ENCODE peak calls at places on chromosome 2, in four cellular contexts. D is hepatocyte, J is HL-60, M is psoas muscle. B is an unnamed sample.

GRCh38 chr2:204078003-204078698 is 141.6 kb downstream of the ICOS start:
- DNase-seq in D (no peak), J (no peak), M (no peak), B (no peak)

GRCh38 chr2:12929806-12930205 is 213.1 kb downstream of the TRIB2 start:
- DNase-seq in D (no peak), J (no peak), M (no peak), B (no peak)

GRCh38 chr2:136141510-136142154 is 23.7 kb upstream of the CXCR4 start:
- DNase-seq in D (peak), J (peak), M (no peak), B (no peak)

GRCh38 chr2:149375801-149376349 is 45.5 kb downstream of the LYPD6 start:
- DNase-seq in D (no peak), J (no peak), M (no peak), B (no peak)

GRCh38 chr2:77521931-77522470 is at the start of gene LRRTM4:
- DNase-seq in D (peak), J (no peak), M (no peak), B (peak)

GRCh38 chr2:241816431-241817121 is 7.6 kb downstream of the NEU4 start:
- DNase-seq in D (no peak), J (no peak), M (peak), B (no peak)

GRCh38 chr2:120314656-120315366 is 31.1 kb upstream of the INHBB start:
- DNase-seq in D (no peak), J (no peak), M (no peak), B (no peak)

GRCh38 chr2:105470979-105471378 is 72.1 kb upstream of the FHL2 start:
- DNase-seq in D (no peak), J (no peak), M (no peak), B (no peak)

GRCh38 chr2:101012706-101013181 is 10.7 kb downstream of the RPL31 start:
- DNase-seq in D (peak), J (no peak), M (no peak), B (no peak)

GRCh38 chr2:158786897-158787296 is 8.2 kb upstream of the DAPL1 start:
- DNase-seq in D (no peak), J (no peak), M (no peak), B (no peak)

GRCh38 chr2:227234432-227234831 is 70.0 kb downstream of the COL4A3 start:
- DNase-seq in D (no peak), J (no peak), M (no peak), B (no peak)

GRCh38 chr2:212831671-212832199 is 293.1 kb upstream of the ERBB4 start:
- DNase-seq in D (no peak), J (no peak), M (no peak), B (no peak)

GRCh38 chr2:170224692-170225091 is 46.7 kb downstream of the MYO3B start:
- DNase-seq in D (peak), J (no peak), M (no peak), B (no peak)

GRCh38 chr2:201149064-201149820 is 33.3 kb downstream of the CFLAR start:
- DNase-seq in D (peak), J (no peak), M (no peak), B (no peak)

GRCh38 chr2:46179037-46179621 is 118.1 kb upstream of the EPAS1 start:
- DNase-seq in D (peak), J (no peak), M (peak), B (no peak)

GRCh38 chr2:105237045-105237765 is 4.3 kb upstream of the GPR45 start:
- DNase-seq in D (no peak), J (no peak), M (no peak), B (no peak)

GRCh38 chr2:238942080-238942761 is 94.3 kb downstream of the TWIST2 start:
- DNase-seq in D (peak), J (no peak), M (no peak), B (no peak)

GRCh38 chr2:200212862-200213425 is 93.5 kb upstream of the SPATS2L start:
- DNase-seq in D (no peak), J (no peak), M (no peak), B (no peak)

GRCh38 chr2:232697059-232697806 is at the start of gene GIGYF2:
- DNase-seq in D (peak), J (peak), M (peak), B (peak)

GRCh38 chr2:232698552-232699091 is 1.5 kb downstream of the GIGYF2 start:
- DNase-seq in D (no peak), J (no peak), M (no peak), B (no peak)

GRCh38 chr2:232697807-232698110 is 628 bp downstream of the GIGYF2 start:
- DNase-seq in D (no peak), J (no peak), M (no peak), B (no peak)

GRCh38 chr2:232700154-232700553 is 3.0 kb downstream of the GIGYF2 start:
- DNase-seq in D (no peak), J (no peak), M (no peak), B (no peak)

GRCh38 chr2:232699110-232699509 is 2.0 kb downstream of the GIGYF2 start:
- DNase-seq in D (no peak), J (no peak), M (no peak), B (no peak)
- H3K4me3 ChIP-seq in D (peak), J (no peak), M (peak), B (no peak)

GRCh38 chr2:194550702-194551101 is 1106.3 kb upstream of the SLC39A10 start:
- DNase-seq in D (no peak), J (no peak), M (no peak), B (no peak)

GRCh38 chr2:194549387-194549786 is 1107.6 kb upstream of the SLC39A10 start:
- DNase-seq in D (no peak), J (no peak), M (no peak), B (no peak)

GRCh38 chr2:194545978-194546377 is 1111.0 kb upstream of the SLC39A10 start:
- DNase-seq in D (no peak), J (no peak), M (no peak), B (no peak)
- TF ChIP-seq CTCF in D (peak), J (no peak), M (no peak), B (peak)

GRCh38 chr2:60549250-60550150 is 4.0 kb downstream of the BCL11A start:
- DNase-seq in D (peak), J (no peak), M (no peak), B (no peak)

GRCh38 chr2:60550984-60551240 is 2.5 kb downstream of the BCL11A start:
- DNase-seq in D (no peak), J (no peak), M (no peak), B (no peak)

GRCh38 chr2:60550151-60550983 is 3.1 kb downstream of the BCL11A start:
- DNase-seq in D (peak), J (peak), M (no peak), B (no peak)

GRCh38 chr2:60551241-60552095 is 2.0 kb downstream of the BCL11A start:
- DNase-seq in D (peak), J (no peak), M (no peak), B (no peak)

GRCh38 chr2:60548844-60549243 is 4.6 kb downstream of the BCL11A start:
- DNase-seq in D (no peak), J (no peak), M (no peak), B (no peak)
- H3K4me3 ChIP-seq in D (peak), J (peak), M (peak), B (no peak)

GRCh38 chr2:197500503-197501179 is 462 bp downstream of the HSPE1 start:
- DNase-seq in D (peak), J (no peak), M (no peak), B (no peak)

GRCh38 chr2:197502201-197502600 is 2.0 kb downstream of the HSPE1 start:
- DNase-seq in D (no peak), J (no peak), M (no peak), B (peak)

GRCh38 chr2:197498937-197499593 is 575 bp downstream of the HSPD1 start:
- DNase-seq in D (peak), J (no peak), M (peak), B (no peak)

GRCh38 chr2:197498627-197498936 is 1.1 kb downstream of the HSPD1 start:
- DNase-seq in D (no peak), J (no peak), M (no peak), B (no peak)

GRCh38 chr2:197499594-197500502 is at the start of the genes HSPD1 and HSPE1:
- DNase-seq in D (peak), J (peak), M (peak), B (peak)
- TF ChIP-seq CTCF in D (no peak), J (no peak), M (no peak), B (no peak)